ENCODE peak calls at places on chromosomes 3 and 15, in ten cellular contexts. L is NCI-H1105, R is colonic mucosa, E is left ventricle myocardium inferior, X is occipital lobe, M is RWPE1, Q is NCI-H446 treated with DMSO at 0.1 percent for 48 hours, I is nephron progenitor cell, B is left lung, N is GM19239. K is an unnamed sample.

GRCh38 chr15:74988007-74988800 is 7.2 kb upstream of the SCAMP5 start:
- DNase-seq in L (no peak), R (peak; percentile 50), E (no peak), X (no peak), M (peak; percentile 57), Q (no peak), I (peak; percentile 40), B (no peak), N (no peak), K (no peak)

GRCh38 chr3:129238945-129239705 is 10.3 kb upstream of the COPG1 start:
- DNase-seq in L (no peak), R (no peak), E (peak; percentile 26), X (no peak), M (no peak), Q (no peak), I (no peak), B (no peak), N (no peak), K (no peak)

GRCh38 chr3:129794319-129795201 is 99.0 kb downstream of the TMCC1 start:
- DNase-seq in L (peak; percentile 92), R (peak; percentile 74), E (peak; percentile 22), X (no peak), M (peak; percentile 89), Q (no peak), I (peak; percentile 30), B (peak; percentile 87), N (no peak), K (no peak)

GRCh38 chr3:183131186-183131585 is 31.3 kb downstream of the LAMP3 start:
- DNase-seq in L (no peak), R (no peak), E (no peak), X (no peak), M (no peak), Q (no peak), I (no peak), B (no peak), N (no peak), K (no peak)

GRCh38 chr3:169303660-169304059 is 359.9 kb downstream of the MECOM start:
- DNase-seq in L (no peak), R (no peak), E (no peak), X (no peak), M (no peak), Q (no peak), I (no peak), B (no peak), N (no peak), K (no peak)

GRCh38 chr15:58589047-58589446 is 157.3 kb downstream of the LIPC start:
- DNase-seq in L (no peak), R (no peak), E (no peak), X (no peak), M (no peak), Q (no peak), I (no peak), B (no peak), N (no peak), K (no peak)

GRCh38 chr3:25665646-25666136 is 984 bp upstream of the TOP2B start:
- DNase-seq in L (no peak), R (no peak), E (no peak), X (no peak), M (no peak), Q (no peak), I (no peak), B (no peak), N (no peak), K (no peak)

GRCh38 chr3:130604806-130605205 is 87.8 kb downstream of the COL6A6 start:
- DNase-seq in L (no peak), R (no peak), E (no peak), X (no peak), M (no peak), Q (no peak), I (no peak), B (no peak), N (no peak), K (no peak)

GRCh38 chr3:157081681-157082210 is 78.2 kb downstream of the CCNL1 start:
- DNase-seq in L (no peak), R (peak; percentile 94), E (peak; percentile 88), X (no peak), M (peak; percentile 83), Q (no peak), I (peak; percentile 100), B (peak; percentile 94), N (peak; percentile 54), K (peak; percentile 95)

GRCh38 chr3:139797724-139798343 is 120.1 kb upstream of the NMNAT3 start:
- DNase-seq in L (no peak), R (peak; percentile 20), E (no peak), X (no peak), M (peak; percentile 40), Q (no peak), I (peak; percentile 84), B (no peak), N (no peak), K (peak; percentile 62)

GRCh38 chr3:122510878-122511481 is 3.8 kb downstream of the KPNA1 start:
- DNase-seq in L (no peak), R (no peak), E (no peak), X (no peak), M (no peak), Q (no peak), I (no peak), B (no peak), N (no peak), K (no peak)

K was measured in sciatic nerve.